ENCODE peak calls at places on chromosomes 16 and 17, in eight cellular contexts. One of them, this sample, is unnamed.

GRCh38 chr17:76422860-76423259 is 30.1 kb downstream of the UBE2O start:
- DNase-seq in colonic mucosa: no peak
- DNase-seq in IMR-90: no peak
- DNase-seq in cardiac fibroblast: no peak
- DNase-seq in stomach: no peak
- DNase-seq in AG09309: no peak
- DNase-seq in transverse colon: no peak
- DNase-seq in glutamatergic neuron: no peak
- DNase-seq in this sample: no peak

GRCh38 chr16:85284138-85284897 is 172.0 kb upstream of the CIBAR2 start:
- DNase-seq in colonic mucosa: no peak
- DNase-seq in IMR-90: no peak
- DNase-seq in cardiac fibroblast: no peak
- DNase-seq in stomach: no peak
- DNase-seq in AG09309: no peak
- DNase-seq in transverse colon: no peak
- DNase-seq in glutamatergic neuron: peak
- DNase-seq in this sample: no peak

GRCh38 chr17:80095844-80096475 is 5.4 kb upstream of the GAA start:
- DNase-seq in colonic mucosa: no peak
- DNase-seq in IMR-90: no peak
- DNase-seq in cardiac fibroblast: no peak
- DNase-seq in stomach: no peak
- DNase-seq in AG09309: no peak
- DNase-seq in transverse colon: no peak
- DNase-seq in glutamatergic neuron: no peak
- DNase-seq in this sample: no peak

GRCh38 chr17:6716736-6717135 is 3.6 kb upstream of the SLC13A5 start:
- DNase-seq in colonic mucosa: no peak
- DNase-seq in IMR-90: no peak
- DNase-seq in cardiac fibroblast: no peak
- DNase-seq in stomach: no peak
- DNase-seq in AG09309: no peak
- DNase-seq in transverse colon: no peak
- DNase-seq in glutamatergic neuron: no peak
- DNase-seq in this sample: no peak

GRCh38 chr16:81568749-81569087 is 124.1 kb downstream of the CMIP start:
- DNase-seq in colonic mucosa: no peak
- DNase-seq in IMR-90: no peak
- DNase-seq in cardiac fibroblast: no peak
- DNase-seq in stomach: no peak
- DNase-seq in AG09309: no peak
- DNase-seq in transverse colon: no peak
- DNase-seq in glutamatergic neuron: no peak
- DNase-seq in this sample: no peak

GRCh38 chr17:59181481-59181880 is 25.9 kb downstream of the PRR11 start:
- DNase-seq in colonic mucosa: no peak
- DNase-seq in IMR-90: no peak
- DNase-seq in cardiac fibroblast: no peak
- DNase-seq in stomach: no peak
- DNase-seq in AG09309: no peak
- DNase-seq in transverse colon: no peak
- DNase-seq in glutamatergic neuron: no peak
- DNase-seq in this sample: no peak

GRCh38 chr16:3536271-3536671 is 35.5 kb downstream of the CLUAP1 start:
- DNase-seq in colonic mucosa: no peak
- DNase-seq in IMR-90: peak
- DNase-seq in cardiac fibroblast: peak
- DNase-seq in stomach: no peak
- DNase-seq in AG09309: no peak
- DNase-seq in transverse colon: no peak
- DNase-seq in glutamatergic neuron: no peak
- DNase-seq in this sample: peak

GRCh38 chr16:51524555-51525373 is 373.7 kb upstream of the SALL1 start:
- DNase-seq in colonic mucosa: no peak
- DNase-seq in IMR-90: peak
- DNase-seq in cardiac fibroblast: peak
- DNase-seq in stomach: no peak
- DNase-seq in AG09309: peak
- DNase-seq in transverse colon: no peak
- DNase-seq in glutamatergic neuron: no peak
- DNase-seq in this sample: peak

GRCh38 chr16:10314811-10315210 is 71.0 kb upstream of the ATF7IP2 start:
- DNase-seq in colonic mucosa: no peak
- DNase-seq in IMR-90: no peak
- DNase-seq in cardiac fibroblast: peak
- DNase-seq in stomach: no peak
- DNase-seq in AG09309: no peak
- DNase-seq in transverse colon: no peak
- DNase-seq in glutamatergic neuron: no peak
- DNase-seq in this sample: peak

GRCh38 chr16:22335668-22336246 is 38.5 kb downstream of the POLR3E start:
- DNase-seq in colonic mucosa: no peak
- DNase-seq in IMR-90: no peak
- DNase-seq in cardiac fibroblast: no peak
- DNase-seq in stomach: no peak
- DNase-seq in AG09309: no peak
- DNase-seq in transverse colon: no peak
- DNase-seq in glutamatergic neuron: no peak
- DNase-seq in this sample: no peak

GRCh38 chr17:38777641-38778250 is 21.6 kb downstream of the PIP4K2B start:
- DNase-seq in colonic mucosa: no peak
- DNase-seq in IMR-90: peak
- DNase-seq in cardiac fibroblast: no peak
- DNase-seq in stomach: no peak
- DNase-seq in AG09309: no peak
- DNase-seq in transverse colon: no peak
- DNase-seq in glutamatergic neuron: no peak
- DNase-seq in this sample: no peak

GRCh38 chr16:22664132-22664531 is 149.8 kb upstream of the HS3ST2 start:
- DNase-seq in colonic mucosa: no peak
- DNase-seq in IMR-90: no peak
- DNase-seq in cardiac fibroblast: no peak
- DNase-seq in stomach: no peak
- DNase-seq in AG09309: no peak
- DNase-seq in transverse colon: no peak
- DNase-seq in glutamatergic neuron: no peak
- DNase-seq in this sample: no peak

GRCh38 chr17:78289004-78289403 is 57.6 kb downstream of the TMEM235 start:
- DNase-seq in colonic mucosa: no peak
- DNase-seq in IMR-90: no peak
- DNase-seq in cardiac fibroblast: no peak
- DNase-seq in stomach: no peak
- DNase-seq in AG09309: no peak
- DNase-seq in transverse colon: no peak
- DNase-seq in glutamatergic neuron: no peak
- DNase-seq in this sample: no peak

GRCh38 chr16:6066601-6067000 is 969.0 kb upstream of the EEF2KMT start:
- DNase-seq in colonic mucosa: no peak
- DNase-seq in IMR-90: no peak
- DNase-seq in cardiac fibroblast: no peak
- DNase-seq in stomach: no peak
- DNase-seq in AG09309: no peak
- DNase-seq in transverse colon: no peak
- DNase-seq in glutamatergic neuron: peak
- DNase-seq in this sample: no peak

GRCh38 chr16:66155933-66156332 is 210.6 kb upstream of the CDH5 start:
- DNase-seq in colonic mucosa: no peak
- DNase-seq in IMR-90: no peak
- DNase-seq in cardiac fibroblast: no peak
- DNase-seq in stomach: no peak
- DNase-seq in AG09309: no peak
- DNase-seq in transverse colon: no peak
- DNase-seq in glutamatergic neuron: no peak
- DNase-seq in this sample: no peak

GRCh38 chr16:66154801-66155200 is 211.7 kb upstream of the CDH5 start:
- DNase-seq in colonic mucosa: no peak
- DNase-seq in IMR-90: no peak
- DNase-seq in cardiac fibroblast: peak
- DNase-seq in stomach: no peak
- DNase-seq in AG09309: no peak
- DNase-seq in transverse colon: no peak
- DNase-seq in glutamatergic neuron: no peak
- DNase-seq in this sample: peak

GRCh38 chr16:66150691-66151090 is 215.8 kb upstream of the CDH5 start:
- DNase-seq in colonic mucosa: no peak
- DNase-seq in IMR-90: peak
- DNase-seq in cardiac fibroblast: peak
- DNase-seq in stomach: no peak
- DNase-seq in AG09309: no peak
- DNase-seq in transverse colon: peak
- DNase-seq in glutamatergic neuron: no peak
- DNase-seq in this sample: no peak

GRCh38 chr16:66156538-66156937 is 210.0 kb upstream of the CDH5 start:
- DNase-seq in colonic mucosa: no peak
- DNase-seq in IMR-90: no peak
- DNase-seq in cardiac fibroblast: no peak
- DNase-seq in stomach: no peak
- DNase-seq in AG09309: no peak
- DNase-seq in transverse colon: no peak
- DNase-seq in glutamatergic neuron: no peak
- DNase-seq in this sample: no peak

DNA sequence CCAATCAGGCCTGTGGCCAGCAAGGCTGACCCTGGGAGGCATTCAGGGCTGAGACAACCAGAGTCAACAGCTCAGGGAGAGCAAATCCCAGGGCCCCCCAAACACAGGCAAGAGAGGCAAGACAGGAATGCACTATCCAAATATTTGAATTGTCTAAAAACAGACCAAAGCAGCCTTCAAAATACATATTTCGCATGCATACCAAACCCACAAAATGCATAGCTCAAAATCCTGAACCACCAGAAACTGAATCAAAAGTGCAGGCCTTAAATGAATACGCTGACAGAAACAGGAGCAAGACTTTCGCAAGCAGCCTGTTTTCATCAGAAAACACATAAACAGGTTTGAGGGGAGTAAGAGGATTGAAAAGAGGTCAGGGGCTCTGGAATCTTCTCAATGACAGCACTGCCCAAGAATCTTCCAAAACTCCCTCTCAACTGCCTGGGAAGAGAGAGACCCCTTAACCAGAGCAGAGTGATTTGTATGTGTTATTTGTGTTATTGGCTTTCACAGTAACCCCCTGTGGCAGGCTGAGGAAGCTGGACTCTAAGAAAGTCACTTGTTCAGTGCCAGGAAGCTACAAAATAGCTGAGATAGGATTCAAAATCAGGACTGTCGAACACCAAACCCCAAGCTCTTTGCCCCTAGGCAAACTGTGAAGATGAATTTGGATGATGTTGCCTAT is 213.5 kb upstream of the CDH5 start:
- DNase-seq in colonic mucosa: no peak
- DNase-seq in IMR-90: peak
- DNase-seq in cardiac fibroblast: peak
- DNase-seq in stomach: no peak
- DNase-seq in AG09309: peak
- DNase-seq in transverse colon: no peak
- DNase-seq in glutamatergic neuron: no peak
- DNase-seq in this sample: peak
- TF ChIP-seq CTCF in colonic mucosa: no peak
- TF ChIP-seq CTCF in IMR-90: no peak
- TF ChIP-seq CTCF in cardiac fibroblast: no peak
- TF ChIP-seq CTCF in stomach: no peak
- TF ChIP-seq CTCF in AG09309: peak
- TF ChIP-seq CTCF in transverse colon: no peak
- TF ChIP-seq CTCF in glutamatergic neuron: no peak
- TF ChIP-seq CTCF in this sample: no peak

GRCh38 chr17:27083408-27084185 is 210.3 kb upstream of the WSB1 start:
- DNase-seq in colonic mucosa: no peak
- DNase-seq in IMR-90: no peak
- DNase-seq in cardiac fibroblast: no peak
- DNase-seq in stomach: no peak
- DNase-seq in AG09309: no peak
- DNase-seq in transverse colon: no peak
- DNase-seq in glutamatergic neuron: no peak
- DNase-seq in this sample: no peak
- TF ChIP-seq CTCF in colonic mucosa: no peak
- TF ChIP-seq CTCF in IMR-90: no peak
- TF ChIP-seq CTCF in cardiac fibroblast: no peak
- TF ChIP-seq CTCF in stomach: no peak
- TF ChIP-seq CTCF in AG09309: no peak
- TF ChIP-seq CTCF in transverse colon: no peak
- TF ChIP-seq CTCF in glutamatergic neuron: no peak
- TF ChIP-seq CTCF in this sample: no peak

GRCh38 chr16:82801361-82801760 is 174.6 kb downstream of the CDH13 start:
- DNase-seq in colonic mucosa: no peak
- DNase-seq in IMR-90: peak
- DNase-seq in cardiac fibroblast: no peak
- DNase-seq in stomach: no peak
- DNase-seq in AG09309: peak
- DNase-seq in transverse colon: no peak
- DNase-seq in glutamatergic neuron: no peak
- DNase-seq in this sample: no peak

GRCh38 chr16:82792704-82793103 is 165.9 kb downstream of the CDH13 start:
- DNase-seq in colonic mucosa: no peak
- DNase-seq in IMR-90: no peak
- DNase-seq in cardiac fibroblast: no peak
- DNase-seq in stomach: no peak
- DNase-seq in AG09309: no peak
- DNase-seq in transverse colon: no peak
- DNase-seq in glutamatergic neuron: no peak
- DNase-seq in this sample: no peak

GRCh38 chr16:82793550-82794244 is 166.9 kb downstream of the CDH13 start:
- DNase-seq in colonic mucosa: no peak
- DNase-seq in IMR-90: no peak
- DNase-seq in cardiac fibroblast: no peak
- DNase-seq in stomach: no peak
- DNase-seq in AG09309: no peak
- DNase-seq in transverse colon: no peak
- DNase-seq in glutamatergic neuron: no peak
- DNase-seq in this sample: no peak

GRCh38 chr16:82796047-82796446 is 169.3 kb downstream of the CDH13 start:
- DNase-seq in colonic mucosa: no peak
- DNase-seq in IMR-90: no peak
- DNase-seq in cardiac fibroblast: no peak
- DNase-seq in stomach: no peak
- DNase-seq in AG09309: no peak
- DNase-seq in transverse colon: no peak
- DNase-seq in glutamatergic neuron: no peak
- DNase-seq in this sample: no peak
- TF ChIP-seq CTCF in colonic mucosa: no peak
- TF ChIP-seq CTCF in IMR-90: no peak
- TF ChIP-seq CTCF in cardiac fibroblast: no peak
- TF ChIP-seq CTCF in stomach: no peak
- TF ChIP-seq CTCF in AG09309: no peak
- TF ChIP-seq CTCF in transverse colon: no peak
- TF ChIP-seq CTCF in glutamatergic neuron: no peak
- TF ChIP-seq CTCF in this sample: no peak

DNA sequence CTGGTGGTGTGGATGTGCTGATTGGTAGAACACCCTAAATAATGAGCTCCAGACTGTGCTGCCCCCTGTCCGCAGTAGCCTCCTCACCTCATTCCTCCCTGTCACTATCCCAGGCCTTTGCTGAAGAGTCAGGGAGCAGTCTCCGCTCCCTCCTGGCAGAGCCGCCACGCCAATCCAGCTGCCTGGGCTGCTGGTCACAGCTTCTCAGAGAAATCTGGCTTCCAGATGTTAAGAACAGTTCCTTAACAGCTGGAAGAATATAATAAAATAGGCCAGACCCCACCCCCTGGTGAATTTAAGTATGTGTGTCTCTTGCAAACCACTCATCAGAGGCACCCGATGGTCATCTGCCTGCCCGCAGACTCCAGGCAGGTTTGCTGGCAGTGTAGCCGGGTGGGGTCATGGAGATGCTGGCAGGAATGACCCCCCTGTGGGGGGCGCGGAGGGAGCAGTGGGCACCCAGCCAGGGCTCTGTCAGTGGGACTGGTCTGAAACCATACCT is 161.0 kb downstream of the CCDC182 start:
- DNase-seq in colonic mucosa: no peak
- DNase-seq in IMR-90: no peak
- DNase-seq in cardiac fibroblast: no peak
- DNase-seq in stomach: no peak
- DNase-seq in AG09309: peak
- DNase-seq in transverse colon: no peak
- DNase-seq in glutamatergic neuron: no peak
- DNase-seq in this sample: no peak
- TF ChIP-seq CTCF in colonic mucosa: no peak
- TF ChIP-seq CTCF in IMR-90: no peak
- TF ChIP-seq CTCF in cardiac fibroblast: no peak
- TF ChIP-seq CTCF in stomach: no peak
- TF ChIP-seq CTCF in AG09309: peak
- TF ChIP-seq CTCF in transverse colon: no peak
- TF ChIP-seq CTCF in glutamatergic neuron: no peak
- TF ChIP-seq CTCF in this sample: no peak